ENCODE peak calls at places on chromosome 9, in four cellular contexts. One of them, this sample, is unnamed.

GRCh38 chr9:19999491-20000057 is 210.7 kb upstream of the SLC24A2 start:
- DNase-seq in HepG2: no peak
- DNase-seq in GM12878: peak; percentile 92
- DNase-seq in WTC11: no peak
- DNase-seq in this sample: no peak

GRCh38 chr9:125807065-125807464 is 59.9 kb downstream of the PBX3 start:
- DNase-seq in WTC11: no peak
- DNase-seq in HepG2: no peak
- DNase-seq in GM12878: no peak
- DNase-seq in this sample: no peak

GRCh38 chr9:87882627-87883026 is at the start of gene SPATA31E1:
- DNase-seq in GM12878: no peak
- DNase-seq in HepG2: no peak
- DNase-seq in WTC11: peak; percentile 38
- DNase-seq in this sample: no peak

GRCh38 chr9:129550199-129550839 is 70.6 kb downstream of the C9orf50 start:
- DNase-seq in HepG2: no peak
- DNase-seq in GM12878: no peak
- DNase-seq in WTC11: peak; percentile 56
- DNase-seq in this sample: no peak

GRCh38 chr9:88777498-88778312 is 213.6 kb upstream of the S1PR3 start:
- DNase-seq in HepG2: no peak
- DNase-seq in WTC11: no peak
- DNase-seq in GM12878: no peak
- DNase-seq in this sample: peak; percentile 23

GRCh38 chr9:36818965-36819870 is 214.8 kb downstream of the PAX5 start:
- DNase-seq in GM12878: no peak
- DNase-seq in WTC11: peak; percentile 38
- DNase-seq in HepG2: no peak
- DNase-seq in this sample: no peak

GRCh38 chr9:35712762-35713400 is 19.1 kb downstream of the TLN1 start:
- DNase-seq in GM12878: no peak
- DNase-seq in HepG2: no peak
- DNase-seq in WTC11: peak; percentile 35
- DNase-seq in this sample: no peak

GRCh38 chr9:131330814-131331600 is 41.5 kb downstream of the PLPP7 start:
- DNase-seq in HepG2: no peak
- DNase-seq in GM12878: no peak
- DNase-seq in WTC11: peak; percentile 69
- DNase-seq in this sample: peak; percentile 98

GRCh38 chr9:6771722-6772121 is 13.9 kb downstream of the KDM4C start:
- DNase-seq in WTC11: peak; percentile 62
- DNase-seq in GM12878: no peak
- DNase-seq in HepG2: no peak
- DNase-seq in this sample: no peak

GRCh38 chr9:19186240-19186639 is 44.3 kb upstream of the DENND4C start:
- DNase-seq in GM12878: no peak
- DNase-seq in WTC11: no peak
- DNase-seq in HepG2: no peak
- DNase-seq in this sample: no peak

GRCh38 chr9:81375461-81376100 is 313.8 kb downstream of the TLE1 start:
- DNase-seq in HepG2: no peak
- DNase-seq in WTC11: no peak
- DNase-seq in GM12878: no peak
- DNase-seq in this sample: no peak

GRCh38 chr9:93670208-93671029 is 94.0 kb downstream of the PHF2 start:
- DNase-seq in HepG2: no peak
- DNase-seq in GM12878: no peak
- DNase-seq in WTC11: peak; percentile 7
- DNase-seq in this sample: no peak

GRCh38 chr9:93630806-93631411 is 54.5 kb downstream of the PHF2 start:
- DNase-seq in HepG2: no peak
- DNase-seq in WTC11: no peak
- DNase-seq in GM12878: no peak
- DNase-seq in this sample: no peak

GRCh38 chr9:20442461-20443319 is 179.6 kb downstream of the MLLT3 start:
- DNase-seq in WTC11: no peak
- DNase-seq in HepG2: no peak
- DNase-seq in GM12878: no peak
- DNase-seq in this sample: no peak

GRCh38 chr9:109035684-109036423 is 22.6 kb upstream of the CTNNAL1 start:
- DNase-seq in GM12878: no peak
- DNase-seq in HepG2: peak; percentile 90
- DNase-seq in WTC11: no peak
- DNase-seq in this sample: no peak

GRCh38 chr9:70746760-70747159 is 332.3 kb upstream of the KLF9 start:
- DNase-seq in WTC11: no peak
- DNase-seq in GM12878: no peak
- DNase-seq in HepG2: no peak
- DNase-seq in this sample: no peak

GRCh38 chr9:106111039-106111740 is 416.8 kb downstream of the TMEM38B start:
- DNase-seq in GM12878: no peak
- DNase-seq in WTC11: no peak
- DNase-seq in HepG2: no peak
- DNase-seq in this sample: no peak

GRCh38 chr9:125558453-125559084 is 148.4 kb downstream of the MAPKAP1 start:
- DNase-seq in WTC11: peak; percentile 64
- DNase-seq in HepG2: peak; percentile 66
- DNase-seq in GM12878: peak; percentile 33
- DNase-seq in this sample: peak; percentile 72

GRCh38 chr9:7234144-7234543 is 476.4 kb downstream of the KDM4C start:
- DNase-seq in WTC11: peak; percentile 85
- DNase-seq in HepG2: peak; percentile 52
- DNase-seq in GM12878: no peak
- DNase-seq in this sample: peak; percentile 23

GRCh38 chr9:131839281-131840084 is 99.6 kb upstream of the RAPGEF1 start:
- DNase-seq in WTC11: no peak
- DNase-seq in HepG2: no peak
- DNase-seq in GM12878: no peak
- DNase-seq in this sample: peak; percentile 27

GRCh38 chr9:77547113-77547731 is 100.9 kb downstream of the GNA14 start:
- DNase-seq in HepG2: no peak
- DNase-seq in WTC11: no peak
- DNase-seq in GM12878: no peak
- DNase-seq in this sample: no peak

DNA sequence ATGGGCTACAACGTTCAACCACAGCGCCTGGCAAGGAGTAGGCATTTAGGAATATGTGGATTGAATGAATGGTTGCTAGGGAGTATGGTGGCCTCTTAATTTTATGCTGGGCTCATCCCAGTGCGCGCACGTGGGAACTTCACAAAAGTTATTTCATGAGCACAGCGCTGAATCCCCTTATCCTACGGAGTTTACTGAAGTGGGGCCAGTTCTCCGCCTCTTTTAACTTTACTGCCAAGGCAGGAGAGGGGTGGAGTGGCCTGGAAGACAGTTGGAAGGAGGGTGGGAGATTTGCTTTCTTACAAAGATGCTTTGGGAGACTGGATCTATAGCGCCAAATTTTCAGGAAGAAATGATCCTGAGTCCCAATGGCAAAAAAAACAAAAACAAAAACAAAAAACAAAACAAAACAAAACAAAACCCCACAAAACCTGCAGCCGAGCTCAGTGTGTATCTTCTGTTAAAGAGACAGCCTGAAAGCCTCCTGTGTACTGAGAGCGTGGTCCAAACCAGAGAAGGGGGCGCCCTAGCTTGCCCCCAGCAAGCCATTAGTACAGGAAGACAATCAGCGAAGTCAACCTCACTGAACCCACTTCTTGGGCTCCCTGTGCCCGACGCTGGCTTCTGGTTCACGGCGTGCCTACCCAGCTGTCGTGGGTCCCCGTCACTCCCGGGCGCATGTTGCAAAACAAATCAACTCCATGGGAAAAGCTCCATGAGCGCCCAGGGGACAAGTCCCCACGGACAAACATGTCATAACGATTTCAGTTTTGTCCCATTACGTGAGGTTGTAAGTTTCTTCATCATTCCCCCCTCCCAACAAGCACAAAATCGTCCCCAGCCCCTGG is 326.7 kb downstream of the SH3GL2 start:
- DNase-seq in GM12878: no peak
- DNase-seq in HepG2: no peak
- DNase-seq in WTC11: peak; percentile 15
- DNase-seq in this sample: no peak
- TF ChIP-seq TCF7 in GM12878: no peak
- TF ChIP-seq TCF7 in HepG2: no peak
- TF ChIP-seq TCF7 in WTC11: no peak
- TF ChIP-seq TCF7 in this sample: no peak

DNA sequence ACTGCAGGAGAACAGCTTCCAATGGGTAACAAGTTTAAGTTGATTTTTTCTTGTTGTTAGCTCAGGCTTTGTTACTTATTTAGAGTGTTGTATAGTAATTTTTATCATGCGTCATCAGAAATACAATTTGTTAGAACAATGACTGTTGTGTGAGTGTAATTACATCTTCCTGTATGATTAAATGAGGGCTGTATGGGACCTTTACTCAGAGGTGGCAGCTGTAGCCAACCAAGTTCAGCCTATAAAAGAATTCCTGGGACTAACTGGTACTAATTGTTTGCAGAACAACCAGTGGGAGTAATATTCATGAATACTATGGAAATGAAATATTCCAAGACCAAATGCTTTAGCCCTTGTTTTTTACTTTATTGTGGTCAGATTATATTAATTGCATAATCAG is 30.8 kb upstream of the TJP2 start:
- DNase-seq in GM12878: no peak
- DNase-seq in HepG2: no peak
- DNase-seq in WTC11: no peak
- DNase-seq in this sample: no peak
- TF ChIP-seq TCF7 in GM12878: no peak
- TF ChIP-seq TCF7 in HepG2: no peak
- TF ChIP-seq TCF7 in WTC11: no peak
- TF ChIP-seq TCF7 in this sample: no peak

GRCh38 chr9:38000735-38001134 is 68.3 kb downstream of the SHB start:
- DNase-seq in HepG2: no peak
- DNase-seq in WTC11: no peak
- DNase-seq in GM12878: peak; percentile 51
- DNase-seq in this sample: no peak

GRCh38 chr9:38001430-38001829 is 67.6 kb downstream of the SHB start:
- DNase-seq in HepG2: no peak
- DNase-seq in WTC11: no peak
- DNase-seq in GM12878: no peak
- DNase-seq in this sample: no peak

GRCh38 chr9:38003946-38004808 is 64.8 kb downstream of the SHB start:
- DNase-seq in HepG2: no peak
- DNase-seq in WTC11: no peak
- DNase-seq in GM12878: no peak
- DNase-seq in this sample: no peak

GRCh38 chr9:38004809-38005560 is 64.0 kb downstream of the SHB start:
- DNase-seq in HepG2: no peak
- DNase-seq in GM12878: no peak
- DNase-seq in WTC11: no peak
- DNase-seq in this sample: no peak

DNA sequence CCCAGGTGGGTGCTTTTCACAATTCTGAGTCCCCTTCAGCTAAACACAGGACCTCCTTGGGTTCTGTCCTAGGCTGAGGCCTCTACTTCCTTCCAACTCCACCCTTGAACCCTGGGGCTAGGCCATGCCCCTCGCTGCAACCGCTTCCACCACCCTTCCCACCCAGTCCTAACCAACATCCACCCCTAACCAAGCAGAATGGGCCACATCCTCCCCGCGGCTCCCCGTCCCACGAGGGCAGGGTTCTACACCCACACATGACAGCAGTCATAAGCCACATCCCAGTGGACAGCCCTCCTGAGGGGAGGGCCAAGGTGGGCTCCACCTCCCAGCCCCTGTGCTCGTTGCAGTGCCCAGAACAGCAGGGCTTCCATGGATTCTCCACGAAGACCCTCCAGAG is 65.8 kb downstream of the SHB start:
- DNase-seq in HepG2: no peak
- DNase-seq in GM12878: no peak
- DNase-seq in WTC11: no peak
- DNase-seq in this sample: no peak
- TF ChIP-seq TCF7 in HepG2: no peak
- TF ChIP-seq TCF7 in GM12878: no peak
- TF ChIP-seq TCF7 in WTC11: no peak
- TF ChIP-seq TCF7 in this sample: no peak

GRCh38 chr9:94743035-94743954 is 16.8 kb downstream of the AOPEP start:
- DNase-seq in GM12878: no peak
- DNase-seq in HepG2: no peak
- DNase-seq in WTC11: no peak
- DNase-seq in this sample: no peak
- TF ChIP-seq TCF7 in GM12878: no peak
- TF ChIP-seq TCF7 in HepG2: no peak
- TF ChIP-seq TCF7 in WTC11: no peak
- TF ChIP-seq TCF7 in this sample: no peak

GRCh38 chr9:40935336-40935735 is 193.1 kb downstream of the FOXD4L6 start:
- DNase-seq in GM12878: no peak
- DNase-seq in WTC11: no peak
- DNase-seq in HepG2: no peak
- DNase-seq in this sample: no peak
- TF ChIP-seq TCF7 in GM12878: no peak
- TF ChIP-seq TCF7 in WTC11: no peak
- TF ChIP-seq TCF7 in HepG2: no peak
- TF ChIP-seq TCF7 in this sample: no peak

DNA sequence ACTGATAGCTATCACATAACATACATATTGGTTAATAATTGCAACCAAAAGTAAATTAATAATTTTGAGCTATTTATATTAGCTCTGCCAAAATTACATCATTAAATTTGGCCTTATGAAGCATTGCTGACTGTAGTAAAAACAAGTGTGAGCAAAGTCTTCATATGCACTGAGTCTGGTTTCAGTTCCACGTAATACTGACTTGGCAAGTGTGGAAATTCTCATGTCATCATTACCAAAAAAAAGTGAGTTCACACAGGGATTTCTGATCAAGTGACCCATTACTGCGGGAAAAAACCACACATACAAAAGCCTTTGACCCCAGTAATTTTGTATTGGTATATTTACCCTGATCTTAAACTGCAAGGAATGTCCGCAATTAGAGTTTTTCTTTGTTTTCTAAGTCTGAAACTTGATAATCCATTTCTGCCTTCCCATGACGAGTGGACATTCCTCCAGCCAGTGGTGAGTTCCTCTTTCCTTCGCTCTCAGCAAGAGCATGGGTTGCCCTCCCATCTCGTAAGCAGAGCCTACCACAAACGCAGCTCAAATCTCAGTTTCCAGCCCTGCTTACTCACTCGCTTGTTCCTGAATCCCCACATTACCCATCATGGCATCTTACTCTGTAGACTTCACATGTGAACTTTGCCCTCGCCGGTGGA is 220.2 kb upstream of the DMRT1 start:
- DNase-seq in WTC11: no peak
- DNase-seq in HepG2: no peak
- DNase-seq in GM12878: no peak
- DNase-seq in this sample: no peak
- TF ChIP-seq TCF7 in WTC11: no peak
- TF ChIP-seq TCF7 in HepG2: no peak
- TF ChIP-seq TCF7 in GM12878: no peak
- TF ChIP-seq TCF7 in this sample: no peak